ENCODE peak calls at places on chromosomes 12 and 14, in ten cellular contexts. J is AG09319, A is astrocyte of the spinal cord, D is A549, W is sigmoid colon, Z is cardiac muscle cell, V is type B pancreatic cell, T is upper lobe of left lung, N is fibroblast of villous mesenchyme, M is fibroblast of mammary gland. I is an unnamed sample.

GRCh38 chr12:69290545-69291277 is 51.3 kb downstream of the CPSF6 start:
- DNase-seq in N (peak; percentile 74), A (peak; percentile 73), Z (peak; percentile 87), J (peak; percentile 16), T (peak; percentile 84), M (peak; percentile 85), W (peak; percentile 67), D (peak; percentile 61), V (peak; percentile 76), I (peak; percentile 43)

GRCh38 chr12:68609955-68610434 is 704 bp upstream of the RAP1B start:
- DNase-seq in J (no peak), T (no peak), V (no peak), D (no peak), W (no peak), N (no peak), Z (peak; percentile 4), A (no peak), M (peak; percentile 49), I (no peak)

GRCh38 chr12:93979189-93979588 is 169.2 kb upstream of the PLXNC1 start:
- DNase-seq in W (no peak), A (peak; percentile 29), D (no peak), V (no peak), N (peak; percentile 41), J (no peak), T (no peak), Z (peak; percentile 35), M (peak; percentile 61), I (peak; percentile 15)

GRCh38 chr14:60163741-60164140 is 1.5 kb downstream of the DHRS7 start:
- DNase-seq in D (no peak), W (no peak), A (no peak), T (no peak), N (no peak), M (no peak), Z (no peak), V (no peak), J (no peak), I (no peak)

GRCh38 chr14:76022991-76023390 is 37.4 kb downstream of the IFT43 start:
- DNase-seq in A (no peak), T (no peak), D (no peak), Z (no peak), V (no peak), W (no peak), M (no peak), N (no peak), J (no peak), I (no peak)

GRCh38 chr14:22871962-22872832 is 657 bp downstream of the LRP10 start:
- DNase-seq in A (peak; percentile 90), Z (peak; percentile 90), T (peak; percentile 88), W (peak; percentile 93), V (peak; percentile 87), M (peak; percentile 78), D (peak; percentile 87), J (peak; percentile 64), N (peak; percentile 88), I (no peak)

GRCh38 chr12:92259291-92259690 is 113.6 kb upstream of the BTG1 start:
- DNase-seq in A (no peak), D (no peak), M (no peak), N (no peak), T (no peak), W (no peak), J (no peak), V (no peak), Z (no peak), I (no peak)

GRCh38 chr12:79645235-79645630 is 45.5 kb downstream of the PAWR start:
- DNase-seq in D (no peak), N (no peak), J (no peak), Z (no peak), T (no peak), M (no peak), A (no peak), W (no peak), V (no peak), I (no peak)

GRCh38 chr12:124490584-124491305 is 76.7 kb downstream of the NCOR2 start:
- DNase-seq in A (no peak), V (no peak), D (no peak), Z (peak; percentile 94), N (no peak), M (no peak), T (peak; percentile 70), J (no peak), W (peak; percentile 87), I (no peak)

GRCh38 chr12:90828621-90829020 is 126.4 kb downstream of the CCER1 start:
- DNase-seq in T (no peak), D (no peak), M (no peak), V (no peak), N (no peak), W (no peak), Z (no peak), A (no peak), J (no peak), I (no peak)

GRCh38 chr14:54908230-54908629 is 5.6 kb upstream of the GCH1 start:
- DNase-seq in J (no peak), T (no peak), D (no peak), N (no peak), M (no peak), W (no peak), V (no peak), A (no peak), Z (no peak), I (no peak)

GRCh38 chr14:85934123-85934885 is 404.4 kb downstream of the FLRT2 start:
- DNase-seq in A (peak; percentile 18), T (peak; percentile 28), Z (no peak), D (peak; percentile 13), M (peak; percentile 41), V (no peak), J (no peak), N (peak; percentile 68), W (peak; percentile 61), I (no peak)

GRCh38 chr12:124566181-124567034 is 1.0 kb downstream of the NCOR2 start:
- DNase-seq in W (peak; percentile 96), M (peak; percentile 63), V (no peak), J (peak; percentile 19), A (peak; percentile 76), N (peak; percentile 85), Z (peak; percentile 94), T (peak; percentile 94), D (peak; percentile 96), I (no peak)

GRCh38 chr12:127334924-127335644 is 931.9 kb upstream of the TMEM132C start:
- DNase-seq in M (peak; percentile 6), J (no peak), A (no peak), N (no peak), Z (no peak), T (no peak), V (no peak), D (no peak), W (no peak), I (no peak)

GRCh38 chr12:47742253-47742825 is 16.3 kb downstream of the RAPGEF3 start:
- DNase-seq in J (no peak), Z (no peak), D (peak; percentile 63), V (no peak), A (peak; percentile 25), T (peak; percentile 70), W (no peak), N (peak; percentile 37), M (peak; percentile 42), I (no peak)

GRCh38 chr14:72892103-72892878 is 1.6 kb downstream of the DPF3 start:
- DNase-seq in W (no peak), N (peak; percentile 47), J (no peak), Z (peak; percentile 82), D (no peak), M (peak; percentile 36), V (no peak), T (no peak), A (peak; percentile 55), I (no peak)
- TF ChIP-seq CTCF in W (no peak), N (no peak), J (no peak), Z (no peak), D (no peak), M (no peak), V (no peak), T (no peak), A (no peak), I (no peak)

GRCh38 chr12:95978774-95979173 is 17.4 kb downstream of the HAL start:
- DNase-seq in Z (no peak), J (no peak), M (no peak), N (no peak), V (no peak), D (no peak), A (no peak), W (no peak), T (no peak), I (no peak)

GRCh38 chr12:95977764-95978305 is 18.3 kb downstream of the HAL start:
- DNase-seq in J (no peak), V (peak; percentile 22), T (no peak), D (no peak), A (no peak), Z (no peak), W (no peak), N (no peak), M (no peak), I (no peak)

GRCh38 chr12:95982602-95983001 is 13.5 kb downstream of the HAL start:
- DNase-seq in A (no peak), Z (no peak), N (no peak), J (no peak), V (no peak), M (no peak), T (no peak), D (no peak), W (no peak), I (no peak)

GRCh38 chr12:95978351-95978750 is 17.8 kb downstream of the HAL start:
- DNase-seq in W (no peak), J (no peak), T (no peak), D (no peak), M (no peak), A (no peak), V (peak; percentile 4), N (no peak), Z (no peak), I (no peak)

GRCh38 chr12:95980437-95980836 is 15.7 kb downstream of the HAL start:
- DNase-seq in M (no peak), W (no peak), Z (no peak), D (no peak), J (no peak), A (no peak), V (peak; percentile 34), N (no peak), T (no peak), I (no peak)
- TF ChIP-seq CTCF in M (no peak), W (no peak), Z (no peak), D (no peak), J (no peak), A (no peak), V (no peak), N (no peak), T (no peak), I (no peak)

GRCh38 chr12:102659200-102659911 is 179.0 kb upstream of the IGF1 start:
- DNase-seq in T (no peak), A (no peak), D (no peak), J (no peak), W (no peak), N (no peak), V (no peak), M (no peak), Z (no peak), I (no peak)
- TF ChIP-seq CTCF in T (no peak), A (no peak), D (no peak), J (peak; percentile 4), W (no peak), N (peak; percentile 12), V (no peak), M (no peak), Z (no peak), I (peak; percentile 40)

DNA sequence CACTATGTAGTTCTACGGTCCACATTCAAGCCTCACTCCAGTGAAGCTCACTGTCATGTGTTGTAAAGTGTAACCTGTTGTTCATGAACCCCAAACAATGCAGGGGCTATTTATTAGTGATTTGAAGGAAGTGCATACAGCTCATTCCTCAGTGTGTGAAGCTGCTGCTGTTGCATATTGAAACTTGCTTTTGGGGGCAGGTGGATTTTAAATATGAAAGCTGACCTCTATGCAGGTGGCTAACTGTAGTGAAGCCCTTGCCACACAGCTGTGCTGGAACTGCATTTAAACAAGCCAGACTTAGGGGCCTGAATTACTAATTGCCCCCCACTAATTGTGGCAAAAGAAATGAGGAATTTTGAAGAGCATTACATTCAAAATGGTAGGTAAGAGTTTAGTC is 226.3 kb downstream of the ATP23 start:
- DNase-seq in D (no peak), N (no peak), V (no peak), M (no peak), J (no peak), Z (no peak), T (no peak), W (no peak), A (no peak), I (no peak)
- TF ChIP-seq CTCF in D (no peak), N (no peak), V (no peak), M (no peak), J (no peak), Z (no peak), T (no peak), W (no peak), A (no peak), I (no peak)